ENCODE peak calls at places on chromosome 5, in eight cellular contexts. B is breast epithelium, A is uterus, W is dorsolateral prefrontal cortex, J is ovary, I is endothelial cell, U is tibial nerve, K is psoas muscle. Y is an unnamed sample.

GRCh38 chr5:174271316-174271715 is 225.8 kb downstream of the NSG2 start:
- DNase-seq in I (no peak), W (no peak), A (no peak), B (no peak), U (no peak), K (no peak), J (no peak), Y (no peak)

GRCh38 chr5:137309290-137309689 is 189.8 kb downstream of the SPOCK1 start:
- DNase-seq in U (no peak), B (no peak), J (no peak), K (no peak), W (no peak), I (no peak), A (no peak), Y (no peak)

GRCh38 chr5:170393958-170394357 is 4.8 kb upstream of the KCNMB1 start:
- DNase-seq in J (no peak), W (no peak), K (no peak), I (no peak), B (no peak), U (no peak), A (no peak), Y (no peak)

GRCh38 chr5:68405026-68405684 is 189.6 kb downstream of the PIK3R1 start:
- DNase-seq in U (no peak), B (no peak), I (no peak), K (no peak), W (no peak), A (no peak), J (no peak), Y (no peak)

GRCh38 chr5:143695244-143695885 is 116.6 kb upstream of the HMHB1 start:
- DNase-seq in I (no peak), W (no peak), K (no peak), A (no peak), J (no peak), B (no peak), U (no peak), Y (no peak)

GRCh38 chr5:96756985-96757384 is 50.8 kb downstream of the ERAP1 start:
- DNase-seq in I (no peak), K (no peak), B (no peak), A (no peak), W (no peak), U (no peak), J (no peak), Y (no peak)

GRCh38 chr5:139755892-139756671 is 39.5 kb upstream of the PSD2 start:
- DNase-seq in K (no peak), W (no peak), U (no peak), A (no peak), B (no peak), I (no peak), J (no peak), Y (no peak)

GRCh38 chr5:134547999-134548626 is 22.6 kb downstream of the JADE2 start:
- DNase-seq in A (no peak), W (no peak), U (no peak), B (no peak), I (no peak), J (no peak), K (no peak), Y (no peak)

GRCh38 chr5:141945511-141946024 is 12.4 kb downstream of the PCDH12 start:
- DNase-seq in J (no peak), I (no peak), U (no peak), W (no peak), K (peak; percentile 37), B (no peak), A (no peak), Y (no peak)

GRCh38 chr5:28810751-28811136 is 1772.4 kb upstream of the CDH9 start:
- DNase-seq in J (no peak), A (no peak), I (no peak), K (no peak), U (no peak), B (no peak), W (no peak), Y (no peak)

GRCh38 chr5:17203329-17204132 is 13.9 kb upstream of the BASP1 start:
- DNase-seq in W (no peak), J (no peak), A (no peak), I (peak; percentile 14), U (no peak), K (peak; percentile 13), B (no peak), Y (no peak)

GRCh38 chr5:153742071-153742470 is 251.6 kb downstream of the GRIA1 start:
- DNase-seq in W (no peak), A (no peak), K (no peak), J (no peak), B (no peak), U (no peak), I (no peak), Y (no peak)

GRCh38 chr5:116486588-116486987 is 88.0 kb downstream of the SEMA6A start:
- DNase-seq in A (no peak), W (no peak), B (no peak), I (no peak), K (no peak), J (no peak), U (no peak), Y (no peak)

GRCh38 chr5:117657591-117657990 is 1083.0 kb upstream of the SEMA6A start:
- DNase-seq in A (no peak), J (no peak), U (no peak), K (no peak), W (no peak), I (no peak), B (no peak), Y (no peak)

GRCh38 chr5:83099001-83099400 is 21.7 kb downstream of the XRCC4 start:
- DNase-seq in I (no peak), K (no peak), B (no peak), A (no peak), J (no peak), W (no peak), U (no peak), Y (no peak)

GRCh38 chr5:113081881-113082546 is 105.4 kb downstream of the DCP2 start:
- DNase-seq in U (no peak), B (no peak), I (no peak), J (no peak), A (no peak), K (no peak), W (no peak), Y (no peak)

GRCh38 chr5:109900911-109901627 is 211.3 kb downstream of the MAN2A1 start:
- DNase-seq in B (no peak), I (no peak), U (no peak), K (no peak), J (no peak), W (no peak), A (no peak), Y (no peak)

GRCh38 chr5:141771562-141771961 is 89.5 kb upstream of the ARAP3 start:
- DNase-seq in I (no peak), K (no peak), B (no peak), W (no peak), U (no peak), A (peak; percentile 45), J (no peak), Y (no peak)

GRCh38 chr5:35066260-35066795 is 18.6 kb upstream of the AGXT2 start:
- DNase-seq in I (no peak), U (no peak), K (no peak), J (no peak), B (no peak), A (no peak), W (no peak), Y (no peak)

GRCh38 chr5:64958757-64959391 is 190.1 kb downstream of the CWC27 start:
- DNase-seq in I (no peak), W (no peak), K (no peak), U (no peak), A (no peak), B (no peak), J (no peak), Y (no peak)
- TF ChIP-seq CTCF in I (peak; percentile 59), W (peak; percentile 64), K (peak; percentile 40), U (peak; percentile 28), A (peak; percentile 65), B (peak; percentile 32), J (peak; percentile 11), Y (peak; percentile 77)

DNA sequence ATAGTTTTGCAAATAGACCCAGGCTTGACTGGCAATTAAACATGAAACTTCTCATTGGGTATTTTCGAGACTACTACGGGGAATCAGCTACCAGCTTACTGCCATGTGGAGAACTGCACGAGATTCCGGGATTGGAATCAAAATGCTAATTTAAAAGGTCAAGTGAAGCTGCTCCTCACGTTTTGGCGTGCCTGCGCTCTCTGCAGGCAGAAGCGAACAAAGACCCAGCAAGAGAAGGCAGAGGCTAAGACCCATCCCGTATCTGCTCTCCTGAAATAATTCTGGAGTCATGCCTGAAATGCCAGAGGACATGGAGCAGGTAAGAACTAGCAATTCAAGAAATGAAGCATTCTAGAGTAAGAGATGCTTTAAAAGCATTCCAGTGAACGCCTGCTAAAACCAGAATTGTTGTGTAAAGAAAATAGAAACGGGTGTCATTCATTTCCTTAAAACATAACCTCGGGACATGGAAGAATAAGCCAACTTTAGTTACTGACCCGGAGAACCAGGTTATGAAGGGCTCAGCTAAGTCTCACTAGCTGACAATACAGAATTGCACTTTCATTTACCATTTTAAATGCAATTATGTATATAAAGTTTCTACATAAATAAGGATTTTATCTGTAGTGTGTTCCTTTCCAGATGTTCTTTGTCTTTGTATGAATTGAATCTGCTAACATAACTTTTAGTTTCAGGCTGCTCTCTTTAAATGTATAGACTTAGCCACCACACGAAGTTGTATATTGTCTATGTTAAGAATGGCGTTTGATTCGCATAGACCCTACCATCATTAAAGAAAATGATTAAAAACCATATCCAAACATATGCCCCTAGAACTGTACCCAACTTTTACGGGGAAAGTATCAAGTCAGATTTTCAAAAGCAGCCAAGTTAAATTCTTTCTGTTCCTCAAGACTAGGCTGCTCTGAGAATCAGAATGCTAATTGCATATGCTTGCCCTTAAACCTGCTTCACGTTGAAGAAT is 2.0 kb upstream of the MAT2B start:
- DNase-seq in K (peak; percentile 64), A (peak; percentile 72), U (no peak), J (peak; percentile 57), W (peak; percentile 53), I (peak; percentile 51), B (no peak), Y (peak; percentile 72)
- TF ChIP-seq CTCF in K (peak; percentile 18), A (peak; percentile 30), U (no peak), J (no peak), W (peak; percentile 29), I (no peak), B (no peak), Y (peak; percentile 22)

DNA sequence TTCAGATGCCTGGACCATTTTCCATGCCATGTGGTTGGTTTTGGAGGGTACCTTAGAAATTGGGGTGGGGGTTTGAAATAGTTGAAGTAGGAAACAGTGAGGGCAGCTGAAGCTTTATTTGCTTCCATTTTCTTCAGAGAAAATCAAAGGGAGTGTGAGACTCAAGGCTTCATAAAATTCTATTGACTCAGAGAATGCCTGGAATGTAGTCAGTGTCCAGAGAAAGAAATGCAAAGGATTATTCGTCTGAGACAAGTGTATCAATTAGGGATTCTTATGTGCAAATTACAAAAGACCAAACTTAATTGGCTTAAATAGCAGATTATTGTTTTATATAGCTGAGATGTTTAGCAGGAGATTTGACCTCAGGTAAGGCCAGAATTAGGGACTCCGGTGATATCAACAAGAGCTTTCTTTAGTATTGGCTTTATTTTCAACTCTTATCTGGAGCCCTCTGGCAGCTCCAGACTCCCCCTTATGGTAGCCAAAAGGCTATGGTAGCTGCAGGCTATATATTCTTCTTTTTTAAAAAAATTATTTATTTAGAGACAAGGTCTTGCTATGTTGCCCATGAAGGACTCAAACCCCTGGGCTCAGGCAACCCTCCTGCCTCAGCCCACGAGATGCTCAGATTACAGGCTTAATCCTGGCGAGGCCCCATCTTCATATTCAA is 38.9 kb downstream of the PTTG1 start:
- DNase-seq in U (no peak), W (no peak), A (no peak), K (no peak), I (no peak), B (no peak), J (no peak), Y (no peak)
- TF ChIP-seq CTCF in U (no peak), W (no peak), A (no peak), K (no peak), I (no peak), B (no peak), J (no peak), Y (no peak)

GRCh38 chr5:75050415-75050814 is 1.9 kb downstream of the GCNT4 start:
- DNase-seq in A (no peak), W (no peak), I (peak; percentile 38), U (no peak), B (no peak), K (no peak), J (peak; percentile 45), Y (no peak)
- TF ChIP-seq CTCF in A (no peak), W (no peak), I (no peak), U (no peak), B (no peak), K (no peak), J (no peak), Y (peak; percentile 50)

Y was measured in type B pancreatic cell.